ENCODE peak calls at places on chromosomes 5 and 9, in four cellular contexts. A is A549, H is transverse colon, T is right lobe of liver. W is an unnamed sample.

GRCh38 chr5:110055301-110055700 is 365.6 kb downstream of the MAN2A1 start:
- DNase-seq in A (no peak), H (no peak), T (no peak), W (no peak)

GRCh38 chr5:151357792-151358191 is 10.4 kb upstream of the SLC36A2 start:
- DNase-seq in A (no peak), H (no peak), T (no peak), W (no peak)

GRCh38 chr5:151800527-151800926 is 28.8 kb downstream of the G3BP1 start:
- DNase-seq in A (no peak), H (no peak), T (no peak), W (no peak)

GRCh38 chr5:136006767-136007251 is 22.0 kb upstream of the TGFBI start:
- DNase-seq in A (peak), H (no peak), T (no peak), W (no peak)

GRCh38 chr9:114076237-114077161 is 1.6 kb downstream of the AMBP start:
- DNase-seq in A (no peak), H (no peak), T (no peak), W (no peak)

GRCh38 chr9:101028346-101029299 is at the start of gene PLPPR1:
- DNase-seq in A (peak), H (peak), T (peak), W (peak)

GRCh38 chr5:118095100-118095499 is 893.2 kb downstream of the DTWD2 start:
- DNase-seq in A (no peak), H (no peak), T (no peak), W (no peak)

GRCh38 chr9:130770679-130771442 is 64.2 kb upstream of the ABL1 start:
- DNase-seq in A (peak), H (no peak), T (no peak), W (no peak)

GRCh38 chr5:35963381-35963843 is 25.0 kb upstream of the CAPSL start:
- DNase-seq in A (no peak), H (peak), T (no peak), W (no peak)

GRCh38 chr9:109914280-109915027 is 134.5 kb downstream of the PALM2AKAP2 start:
- DNase-seq in A (no peak), H (peak), T (no peak), W (no peak)

GRCh38 chr5:19880430-19880829 is 107.6 kb downstream of the CDH18 start:
- DNase-seq in A (no peak), H (no peak), T (no peak), W (no peak)

GRCh38 chr5:175548899-175549311 is 70.5 kb downstream of the SFXN1 start:
- DNase-seq in A (no peak), H (no peak), T (no peak), W (no peak)

GRCh38 chr5:137137013-137137632 is 362.0 kb downstream of the SPOCK1 start:
- DNase-seq in A (no peak), H (no peak), T (no peak), W (no peak)

GRCh38 chr5:82820958-82821880 is 256.0 kb downstream of the TMEM167A start:
- DNase-seq in A (no peak), H (no peak), T (no peak), W (no peak)

GRCh38 chr5:10894445-10895054 is 133.5 kb upstream of the DAP start:
- DNase-seq in A (no peak), H (no peak), T (no peak), W (no peak)

GRCh38 chr5:138760448-138761110 is 7.4 kb downstream of the CTNNA1 start:
- DNase-seq in A (no peak), H (no peak), T (no peak), W (no peak)

GRCh38 chr9:6576930-6577329 is 68.6 kb downstream of the GLDC start:
- DNase-seq in A (no peak), H (no peak), T (no peak), W (no peak)

GRCh38 chr9:109817846-109818472 is 38.0 kb downstream of the PALM2AKAP2 start:
- DNase-seq in A (peak), H (peak), T (peak), W (peak)

GRCh38 chr5:122885891-122886290 is 40.5 kb downstream of the SNX24 start:
- DNase-seq in A (no peak), H (no peak), T (no peak), W (no peak)

GRCh38 chr9:73180373-73180772 is 28.7 kb downstream of the ANXA1 start:
- DNase-seq in A (no peak), H (no peak), T (no peak), W (no peak)

GRCh38 chr5:71973563-71973962 is 133.7 kb upstream of the MAP1B start:
- DNase-seq in A (no peak), H (no peak), T (no peak), W (no peak)

GRCh38 chr5:57719216-57719615 is 236.6 kb upstream of the ACTBL2 start:
- DNase-seq in A (no peak), H (no peak), T (no peak), W (no peak)

GRCh38 chr5:125244531-125244930 is 498.1 kb upstream of the ZNF608 start:
- DNase-seq in A (no peak), H (no peak), T (no peak), W (no peak)

GRCh38 chr9:5099466-5099865 is 86.0 kb downstream of the INSL6 start:
- DNase-seq in A (no peak), H (no peak), T (no peak), W (no peak)

GRCh38 chr5:140509898-140510297 is 37.6 kb upstream of the EIF4EBP3 start:
- DNase-seq in A (no peak), H (no peak), T (no peak), W (no peak)

GRCh38 chr9:30301271-30301963 is 2083.0 kb upstream of the ACO1 start:
- DNase-seq in A (no peak), H (no peak), T (no peak), W (no peak)

GRCh38 chr5:170632266-170632984 is 128.6 kb downstream of the KCNIP1 start:
- DNase-seq in A (peak), H (no peak), T (no peak), W (no peak)

GRCh38 chr9:116337015-116337414 is 183.4 kb downstream of the PAPPA start:
- DNase-seq in A (no peak), H (no peak), T (no peak), W (no peak)

GRCh38 chr5:163915481-163915961 is 410.1 kb downstream of the MAT2B start:
- DNase-seq in A (no peak), H (peak), T (no peak), W (no peak)

GRCh38 chr9:97568461-97569275 is 64.5 kb downstream of the TSTD2 start:
- DNase-seq in A (no peak), H (no peak), T (peak), W (no peak)

GRCh38 chr5:165627548-165628170 is 2122.2 kb downstream of the MAT2B start:
- DNase-seq in A (no peak), H (no peak), T (no peak), W (no peak)

GRCh38 chr5:16487448-16487847 is 21.8 kb upstream of the ZNF622 start:
- DNase-seq in A (no peak), H (no peak), T (no peak), W (no peak)

GRCh38 chr9:14283276-14283675 is 30.7 kb downstream of the NFIB start:
- DNase-seq in A (no peak), H (no peak), T (no peak), W (no peak)

GRCh38 chr9:116361558-116361957 is 208.0 kb downstream of the PAPPA start:
- DNase-seq in A (no peak), H (no peak), T (no peak), W (no peak)

GRCh38 chr5:75116836-75117235 is 64.5 kb upstream of the GCNT4 start:
- DNase-seq in A (no peak), H (no peak), T (no peak), W (no peak)

GRCh38 chr9:20636883-20637440 is 14.7 kb upstream of the MLLT3 start:
- DNase-seq in A (no peak), H (no peak), T (no peak), W (no peak)

GRCh38 chr9:115209601-115210306 is 91.8 kb upstream of the TNC start:
- DNase-seq in A (no peak), H (no peak), T (no peak), W (no peak)

DNA sequence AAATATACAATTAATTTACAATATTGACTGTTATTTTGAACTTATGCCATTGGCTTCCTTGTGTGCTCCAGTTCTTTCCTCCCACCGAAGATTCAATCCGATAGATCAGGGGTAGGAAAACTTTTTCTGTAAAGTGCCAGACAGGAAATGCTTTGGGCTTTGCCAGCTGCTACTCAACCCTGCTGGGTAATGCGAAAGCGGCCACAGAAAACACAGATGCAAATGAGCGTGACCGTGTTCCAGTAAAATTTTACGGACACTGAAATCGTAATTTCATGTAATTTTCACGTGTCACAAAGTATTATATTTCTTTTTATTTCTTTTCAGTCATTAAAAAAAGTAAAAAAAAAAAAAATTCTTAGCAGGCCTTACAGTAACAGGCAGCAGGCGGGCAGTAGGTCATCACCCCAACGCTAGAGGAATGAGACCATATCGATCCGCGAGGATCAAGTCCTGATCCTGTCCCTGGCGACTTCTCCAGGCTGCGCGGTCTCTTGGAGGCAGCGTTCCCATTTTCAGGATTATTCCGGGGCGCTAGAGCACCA is 604 bp downstream of the NMRK1 start:
- DNase-seq in A (peak), H (peak), T (peak), W (peak)
- TF ChIP-seq POLR2A in A (no peak), H (peak), T (no peak), W (no peak)

DNA sequence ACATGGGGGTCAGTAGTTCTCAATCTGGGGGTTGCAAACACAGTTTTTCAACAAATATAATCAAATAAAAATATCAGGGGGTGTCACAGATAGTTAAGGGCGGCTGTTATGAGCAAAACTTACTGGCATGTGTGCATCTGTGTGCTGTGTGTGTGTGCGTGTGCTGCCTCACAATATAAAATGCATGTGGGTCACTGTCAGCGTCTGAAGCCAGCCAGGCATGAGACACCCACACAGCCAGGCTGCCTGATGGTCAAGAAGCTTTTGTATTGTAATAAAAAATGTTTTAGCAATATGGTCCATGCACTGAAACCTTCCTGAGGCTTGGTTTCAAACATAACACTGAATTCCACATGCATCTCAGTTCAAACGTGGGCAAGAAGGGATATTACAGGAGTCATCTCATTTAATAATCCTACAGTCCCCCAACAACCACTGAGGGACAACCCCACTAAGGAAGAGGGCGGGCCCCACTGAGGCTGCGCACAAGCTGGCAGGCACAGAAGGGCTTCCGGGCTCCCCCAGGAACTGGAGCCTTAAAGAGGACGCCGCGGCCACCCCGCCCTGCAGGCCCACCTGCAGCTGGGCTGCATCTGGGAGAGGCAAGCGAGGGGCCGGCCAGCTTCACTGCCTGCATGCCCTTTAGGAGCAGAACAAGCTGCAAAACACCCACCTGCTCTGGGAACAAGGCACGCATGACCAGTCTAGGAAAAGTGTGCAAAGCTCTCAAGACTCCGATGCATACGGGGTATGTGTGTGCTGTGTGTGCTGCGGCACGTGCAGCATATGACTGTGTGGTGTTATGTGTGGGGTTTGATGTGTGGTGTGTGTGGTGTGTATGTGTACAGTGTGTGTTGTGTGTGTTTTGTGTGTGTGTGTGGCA is 14.1 kb downstream of the SEMA4D start:
- DNase-seq in A (no peak), H (peak), T (no peak), W (peak)
- H3K27ac ChIP-seq in A (no peak), H (peak), T (no peak), W (no peak)

DNA sequence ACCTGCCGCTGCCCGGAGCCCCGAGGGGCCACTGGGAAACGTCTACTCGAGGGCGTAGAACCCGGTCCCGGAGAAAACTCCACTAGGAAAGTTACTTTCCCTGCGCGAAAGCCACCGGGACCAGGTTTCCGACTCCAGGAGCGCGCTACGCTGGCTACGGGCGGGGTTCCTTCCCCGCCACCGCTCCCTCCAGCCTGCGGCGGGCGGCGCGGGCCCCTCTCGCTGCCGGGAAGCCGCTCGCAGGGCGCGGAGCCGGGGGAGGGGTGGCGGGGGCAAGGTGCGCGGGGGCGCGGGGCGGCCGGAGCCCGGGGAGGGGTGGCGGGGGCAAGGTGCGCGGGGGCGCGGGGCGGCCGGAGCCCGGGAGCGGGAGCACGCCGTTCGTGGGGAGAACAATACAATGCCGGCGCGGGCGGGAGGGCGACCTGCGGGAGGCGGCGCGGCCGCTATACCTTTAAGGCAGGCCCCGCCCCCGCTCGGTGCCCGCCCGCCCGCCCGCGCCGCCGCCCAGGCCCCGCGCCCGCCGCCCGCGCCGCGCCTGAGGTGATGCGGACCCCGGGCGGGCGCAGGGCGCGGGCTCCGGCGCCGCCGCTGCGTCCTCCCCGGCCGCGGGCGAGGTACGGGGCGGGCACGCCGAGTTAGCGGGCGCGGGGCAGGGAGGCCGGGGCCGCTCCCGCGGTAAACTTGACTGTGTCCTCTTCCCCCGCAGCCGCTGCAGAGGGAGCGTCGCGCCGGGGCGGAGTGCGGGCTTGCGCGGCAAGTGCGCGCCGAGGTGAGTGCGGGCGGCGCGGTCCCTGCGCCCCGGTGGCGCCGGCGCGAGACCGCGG is 278.2 kb downstream of the AOPEP start:
- DNase-seq in A (no peak), H (peak), T (peak), W (peak)
- TF ChIP-seq POLR2A in A (peak), H (peak), T (peak), W (no peak)

GRCh38 chr9:18706648-18707047 is 232.7 kb downstream of the ADAMTSL1 start:
- DNase-seq in A (no peak), H (no peak), T (no peak), W (no peak)

GRCh38 chr9:18708429-18708828 is 234.5 kb downstream of the ADAMTSL1 start:
- DNase-seq in A (no peak), H (no peak), T (no peak), W (no peak)

GRCh38 chr9:18707078-18707477 is 233.1 kb downstream of the ADAMTSL1 start:
- DNase-seq in A (no peak), H (no peak), T (peak), W (no peak)

GRCh38 chr9:18707489-18708210 is 233.7 kb downstream of the ADAMTSL1 start:
- DNase-seq in A (no peak), H (no peak), T (no peak), W (no peak)

DNA sequence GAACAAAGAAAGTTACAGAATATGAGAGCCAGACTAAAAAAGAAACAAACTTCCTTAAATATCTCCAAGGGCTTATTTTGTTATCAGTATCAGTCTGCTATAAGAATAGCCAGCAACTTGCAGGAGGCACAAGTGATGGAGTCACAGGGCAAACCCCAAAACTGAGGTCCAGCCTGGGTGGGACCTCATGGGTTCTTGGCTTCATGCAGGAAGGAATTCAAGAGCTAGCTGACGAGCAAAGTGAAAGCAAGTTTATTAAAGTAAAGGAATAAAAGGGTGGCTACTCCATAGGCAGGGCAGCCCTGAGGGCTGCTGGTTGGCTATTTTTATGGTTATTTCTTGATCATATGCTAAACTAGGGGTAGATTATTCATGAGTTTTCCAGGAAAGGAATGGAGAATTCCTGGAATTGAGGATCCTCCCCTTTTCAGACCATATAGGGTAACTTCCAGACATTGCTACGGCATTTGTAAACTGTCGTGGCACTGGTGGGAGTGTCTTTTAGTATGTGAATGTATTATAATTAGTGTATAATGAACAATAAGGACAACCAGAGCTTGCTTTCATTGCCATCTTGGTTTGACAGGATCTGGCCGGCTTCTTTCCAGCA is 231.9 kb downstream of the ADAMTSL1 start:
- DNase-seq in A (no peak), H (no peak), T (no peak), W (no peak)
- H3K27ac ChIP-seq in A (no peak), H (no peak), T (no peak), W (peak)

GRCh38 chr9:136942112-136942880 is 2.2 kb downstream of the FBXW5 start:
- DNase-seq in A (no peak), H (no peak), T (peak), W (no peak)

GRCh38 chr9:136939431-136939995 is 5.0 kb downstream of the FBXW5 start:
- DNase-seq in A (no peak), H (no peak), T (peak), W (no peak)

GRCh38 chr9:136940526-136941230 is 3.9 kb downstream of the FBXW5 start:
- DNase-seq in A (no peak), H (no peak), T (peak), W (no peak)

GRCh38 chr9:136941231-136942111 is 3.1 kb downstream of the FBXW5 start:
- DNase-seq in A (no peak), H (no peak), T (peak), W (no peak)

DNA sequence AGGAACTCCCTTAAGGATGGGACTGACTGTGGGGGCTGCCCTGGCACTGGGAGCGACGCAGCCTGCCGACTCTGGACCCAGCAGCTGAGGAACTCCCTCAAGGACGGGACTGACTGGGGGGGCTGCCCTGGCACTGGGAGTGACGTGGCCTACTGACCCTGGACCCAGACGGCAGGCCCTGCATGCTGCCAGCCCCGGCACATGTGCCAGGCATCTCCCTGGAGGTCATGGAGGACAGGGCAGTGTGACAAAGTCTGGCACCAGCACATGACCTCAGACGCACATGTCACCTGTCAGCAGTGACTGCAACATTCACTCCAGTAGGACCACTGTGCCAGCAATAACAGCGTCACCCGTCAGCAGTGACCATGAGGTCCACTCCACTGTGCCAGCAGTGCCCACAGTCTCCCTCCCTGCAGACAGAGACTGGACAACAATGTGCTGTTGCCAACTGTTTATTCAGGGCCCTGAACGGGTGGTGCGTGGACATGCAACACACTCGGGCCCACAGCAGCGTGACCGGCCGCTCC is 4.5 kb downstream of the FBXW5 start:
- DNase-seq in A (no peak), H (no peak), T (peak), W (no peak)
- TF ChIP-seq POLR2A in A (no peak), H (no peak), T (peak), W (no peak)

W was measured in stomach.